ENCODE peak calls at places on chromosomes 16 and 17, in nine cellular contexts. H, I, Y, O, B, M, Q, V and J are unnamed samples.

GRCh38 chr16:79042886-79043285 is 557.7 kb downstream of the MAF start:
- DNase-seq in H (no peak), I (no peak), Y (no peak), O (no peak), B (no peak), M (no peak), Q (no peak), V (no peak), J (no peak)

GRCh38 chr17:61135782-61136181 is 263.9 kb upstream of the TBX2 start:
- DNase-seq in H (no peak), I (no peak), Y (no peak), O (no peak), B (no peak), M (no peak), Q (no peak), V (peak), J (no peak)

GRCh38 chr16:68367034-68367433 is 56.2 kb downstream of the PRMT7 start:
- DNase-seq in H (peak), I (no peak), Y (no peak), O (peak), B (peak), M (no peak), Q (peak), V (no peak), J (no peak)

GRCh38 chr17:3804503-3804931 is 3.5 kb upstream of the ITGAE start:
- DNase-seq in H (no peak), I (no peak), Y (no peak), O (no peak), B (no peak), M (no peak), Q (peak), V (no peak), J (no peak)

GRCh38 chr17:76405967-76406647 is 21.7 kb downstream of the SPHK1 start:
- DNase-seq in H (no peak), I (no peak), Y (peak), O (peak), B (no peak), M (peak), Q (no peak), V (peak), J (no peak)

GRCh38 chr17:54754560-54754959 is 146.1 kb upstream of the TOM1L1 start:
- DNase-seq in H (no peak), I (no peak), Y (no peak), O (no peak), B (peak), M (no peak), Q (no peak), V (no peak), J (no peak)

GRCh38 chr16:50960517-50961202 is 190.4 kb downstream of the SALL1 start:
- DNase-seq in H (no peak), I (no peak), Y (no peak), O (no peak), B (no peak), M (no peak), Q (no peak), V (peak), J (no peak)

GRCh38 chr17:47225436-47225858 is 16.3 kb downstream of the MYL4 start:
- DNase-seq in H (peak), I (no peak), Y (no peak), O (peak), B (peak), M (no peak), Q (peak), V (no peak), J (no peak)

GRCh38 chr16:30649725-30650368 is 913 bp upstream of the PRR14 start:
- DNase-seq in H (no peak), I (peak), Y (no peak), O (no peak), B (no peak), M (no peak), Q (peak), V (peak), J (no peak)

GRCh38 chr17:66747561-66748275 is 87.2 kb upstream of the CACNG5 start:
- DNase-seq in H (peak), I (no peak), Y (no peak), O (peak), B (peak), M (no peak), Q (peak), V (no peak), J (peak)

GRCh38 chr17:82868715-82869131 is 28.9 kb upstream of the ZNF750 start:
- DNase-seq in H (no peak), I (no peak), Y (no peak), O (no peak), B (no peak), M (no peak), Q (no peak), V (no peak), J (no peak)

GRCh38 chr17:49312722-49313121 is 49.3 kb downstream of the ZNF652 start:
- DNase-seq in H (no peak), I (no peak), Y (no peak), O (no peak), B (peak), M (no peak), Q (no peak), V (no peak), J (no peak)

GRCh38 chr16:17529982-17530760 is 59.4 kb upstream of the XYLT1 start:
- DNase-seq in H (no peak), I (no peak), Y (peak), O (no peak), B (no peak), M (no peak), Q (no peak), V (no peak), J (no peak)

GRCh38 chr16:13480801-13481200 is 439.2 kb upstream of the ERCC4 start:
- DNase-seq in H (no peak), I (no peak), Y (no peak), O (no peak), B (no peak), M (no peak), Q (no peak), V (no peak), J (no peak)

GRCh38 chr17:4409659-4410058 is 24.1 kb upstream of the SPNS3 start:
- DNase-seq in H (peak), I (no peak), Y (no peak), O (peak), B (no peak), M (no peak), Q (no peak), V (no peak), J (no peak)

GRCh38 chr16:28067604-28068382 is 4.3 kb upstream of the GSG1L start:
- DNase-seq in H (peak), I (no peak), Y (no peak), O (peak), B (no peak), M (no peak), Q (peak), V (no peak), J (no peak)

GRCh38 chr17:82998637-82999036 is 80.8 kb upstream of the METRNL start:
- DNase-seq in H (no peak), I (no peak), Y (no peak), O (no peak), B (no peak), M (no peak), Q (no peak), V (no peak), J (no peak)

GRCh38 chr16:1788708-1789100 is 4.8 kb downstream of the IGFALS start:
- DNase-seq in H (no peak), I (no peak), Y (no peak), O (no peak), B (no peak), M (peak), Q (no peak), V (peak), J (peak)

GRCh38 chr17:80880650-80880989 is 111.0 kb upstream of the CHMP6 start:
- DNase-seq in H (no peak), I (no peak), Y (peak), O (no peak), B (no peak), M (peak), Q (no peak), V (no peak), J (no peak)

GRCh38 chr16:48536600-48537200 is 73.3 kb downstream of the N4BP1 start:
- DNase-seq in H (peak), I (no peak), Y (no peak), O (peak), B (no peak), M (no peak), Q (no peak), V (no peak), J (no peak)

GRCh38 chr17:67272312-67273050 is 27.5 kb upstream of the HELZ start:
- DNase-seq in H (no peak), I (no peak), Y (no peak), O (no peak), B (peak), M (no peak), Q (no peak), V (no peak), J (no peak)

GRCh38 chr17:3740611-3741073 is 16.9 kb downstream of the HASPIN start:
- DNase-seq in H (no peak), I (no peak), Y (peak), O (no peak), B (no peak), M (peak), Q (no peak), V (no peak), J (peak)

GRCh38 chr17:45973099-45973838 is 25.8 kb upstream of the STH start:
- DNase-seq in H (no peak), I (no peak), Y (no peak), O (no peak), B (no peak), M (no peak), Q (no peak), V (peak), J (no peak)

GRCh38 chr16:78659216-78659615 is 559.8 kb downstream of the WWOX start:
- DNase-seq in H (no peak), I (no peak), Y (no peak), O (no peak), B (no peak), M (no peak), Q (no peak), V (peak), J (no peak)

GRCh38 chr17:19364699-19365498 is 2.4 kb upstream of the B9D1 start:
- DNase-seq in H (no peak), I (no peak), Y (peak), O (no peak), B (no peak), M (no peak), Q (no peak), V (no peak), J (no peak)

GRCh38 chr17:50685691-50686493 is 21.8 kb downstream of the ANKRD40 start:
- DNase-seq in H (no peak), I (no peak), Y (no peak), O (no peak), B (no peak), M (no peak), Q (no peak), V (no peak), J (no peak)

GRCh38 chr17:47907932-47908562 is 12.0 kb downstream of the SP2 start:
- DNase-seq in H (no peak), I (no peak), Y (no peak), O (no peak), B (no peak), M (no peak), Q (no peak), V (no peak), J (no peak)

GRCh38 chr16:68676113-68676860 is 31.2 kb downstream of the CDH3 start:
- DNase-seq in H (no peak), I (no peak), Y (no peak), O (no peak), B (no peak), M (no peak), Q (no peak), V (no peak), J (no peak)

DNA sequence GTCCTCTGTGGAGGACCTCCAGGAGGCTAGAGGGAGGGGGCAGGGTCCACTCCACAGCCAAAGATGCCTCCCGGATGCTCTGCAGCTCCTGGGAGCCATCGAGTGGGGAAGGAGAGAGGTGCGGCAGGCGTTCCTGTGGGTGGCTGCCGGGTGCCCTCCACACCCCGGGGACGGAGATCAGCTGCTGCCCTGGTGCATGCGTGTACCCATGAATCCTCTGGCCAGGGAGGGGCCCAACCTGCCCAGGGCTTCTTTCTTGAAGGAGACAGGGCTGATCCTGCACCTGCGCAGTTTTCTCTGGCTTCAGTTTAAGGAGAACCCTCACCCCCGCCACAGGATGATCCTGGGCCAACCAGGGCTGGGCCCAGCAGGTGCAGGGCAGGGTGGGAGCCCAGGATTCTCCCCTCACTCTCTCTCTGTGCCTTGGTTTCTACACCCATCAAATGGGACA is 33.5 kb upstream of the DOC2B start:
- DNase-seq in H (no peak), I (no peak), Y (no peak), O (no peak), B (no peak), M (no peak), Q (no peak), V (no peak), J (no peak)
- H3K4me3 ChIP-seq in H (peak), I (no peak), Y (no peak), O (no peak), B (no peak), M (no peak), Q (no peak), V (peak), J (no peak)

DNA sequence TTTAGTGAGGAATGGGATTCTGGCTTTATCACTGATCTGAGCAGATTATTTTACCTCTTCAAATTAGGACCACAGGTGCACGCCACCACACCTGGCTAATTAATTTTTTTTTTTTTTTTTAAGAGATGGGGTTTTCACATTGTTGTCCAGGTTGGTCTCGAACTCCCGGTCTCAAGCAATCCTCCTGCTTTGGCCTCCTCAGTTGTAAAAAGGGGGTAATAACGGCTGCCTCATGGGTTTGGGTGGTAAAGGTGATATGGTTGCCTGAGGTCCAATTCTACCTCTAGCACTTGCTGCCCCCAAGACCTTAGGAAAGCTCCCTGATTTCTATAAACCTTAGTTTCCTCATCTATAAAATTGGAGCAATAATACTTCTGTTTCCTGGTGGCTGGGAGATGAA is 130.7 kb upstream of the HS3ST2 start:
- DNase-seq in H (no peak), I (no peak), Y (no peak), O (no peak), B (no peak), M (no peak), Q (no peak), V (no peak), J (no peak)
- H3K4me3 ChIP-seq in H (no peak), I (no peak), Y (no peak), O (no peak), B (no peak), M (no peak), Q (no peak), V (no peak), J (no peak)

GRCh38 chr16:10255728-10256127 is 73.5 kb upstream of the GRIN2A start:
- DNase-seq in H (no peak), I (no peak), Y (no peak), O (no peak), B (no peak), M (no peak), Q (no peak), V (no peak), J (no peak)

GRCh38 chr16:10256855-10257641 is 74.8 kb upstream of the GRIN2A start:
- DNase-seq in H (peak), I (no peak), Y (peak), O (peak), B (peak), M (no peak), Q (peak), V (peak), J (peak)

GRCh38 chr16:10253344-10253855 is 71.2 kb upstream of the GRIN2A start:
- DNase-seq in H (no peak), I (no peak), Y (no peak), O (no peak), B (no peak), M (no peak), Q (no peak), V (no peak), J (no peak)

GRCh38 chr16:10250137-10250850 is 68.1 kb upstream of the GRIN2A start:
- DNase-seq in H (no peak), I (no peak), Y (no peak), O (no peak), B (no peak), M (no peak), Q (no peak), V (no peak), J (no peak)

DNA sequence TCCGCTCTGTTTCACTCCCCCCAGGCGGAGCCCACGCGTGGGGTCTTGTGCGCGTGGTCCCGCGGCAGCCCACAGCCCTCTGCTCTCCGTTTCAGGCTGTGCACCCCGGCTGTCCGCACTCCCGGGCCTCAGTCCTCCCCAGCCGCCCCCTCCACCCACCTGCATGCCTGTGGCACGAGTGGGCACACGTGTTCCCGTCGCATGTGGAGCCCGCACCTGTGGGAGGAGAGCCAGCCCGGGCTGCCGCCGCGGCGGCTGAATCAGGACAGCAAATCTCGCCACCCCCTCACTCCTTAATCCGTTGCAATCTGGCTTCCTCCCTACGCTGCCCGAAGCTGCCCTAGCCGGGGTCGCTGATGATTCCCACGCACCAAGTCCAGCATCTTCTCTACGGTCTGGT is 69.9 kb upstream of the GRIN2A start:
- DNase-seq in H (no peak), I (no peak), Y (no peak), O (no peak), B (no peak), M (no peak), Q (no peak), V (no peak), J (peak)
- H3K4me3 ChIP-seq in H (no peak), I (no peak), Y (no peak), O (no peak), B (no peak), M (no peak), Q (no peak), V (no peak), J (no peak)

DNA sequence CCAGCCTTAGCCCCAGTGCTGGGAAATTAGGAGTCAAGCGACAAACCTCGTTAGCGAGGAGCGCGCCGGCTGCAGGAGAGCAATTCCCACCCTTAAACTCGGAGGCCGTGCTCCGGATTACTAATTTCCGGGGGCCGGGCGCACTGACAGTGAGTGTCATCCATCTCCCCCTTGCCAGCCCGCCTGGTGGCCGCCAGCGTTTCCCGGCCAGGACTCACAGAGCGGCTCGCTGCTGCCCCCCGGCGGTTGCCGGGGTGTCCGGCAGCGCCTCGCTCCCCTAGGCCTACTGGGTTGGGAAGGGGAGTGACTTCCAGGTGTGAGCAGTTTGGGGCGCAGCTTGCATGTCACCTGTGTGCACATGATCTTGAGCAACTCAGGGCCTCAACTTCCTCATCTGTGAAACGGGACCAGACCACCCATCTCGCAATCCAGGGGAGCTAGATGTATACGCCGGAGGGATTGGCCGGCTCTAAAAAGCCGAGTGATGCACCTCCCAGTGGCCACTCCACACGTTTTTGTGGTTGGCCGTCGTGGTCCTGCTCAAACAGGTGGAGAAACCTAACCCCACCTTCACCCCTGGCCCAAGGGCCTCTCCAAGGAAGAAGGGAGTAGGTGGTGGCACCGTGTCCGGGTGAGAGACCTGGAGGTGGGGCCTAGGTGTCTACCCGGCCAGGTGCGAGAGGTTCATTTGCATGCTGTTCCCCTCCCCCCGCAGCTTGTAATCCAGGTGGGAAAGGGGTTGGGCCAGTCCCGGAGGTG is 2.5 kb upstream of the GSE1 start:
- DNase-seq in H (peak), I (peak), Y (peak), O (peak), B (peak), M (peak), Q (peak), V (peak), J (peak)
- H3K4me3 ChIP-seq in H (peak), I (peak), Y (peak), O (no peak), B (peak), M (peak), Q (no peak), V (peak), J (no peak)

DNA sequence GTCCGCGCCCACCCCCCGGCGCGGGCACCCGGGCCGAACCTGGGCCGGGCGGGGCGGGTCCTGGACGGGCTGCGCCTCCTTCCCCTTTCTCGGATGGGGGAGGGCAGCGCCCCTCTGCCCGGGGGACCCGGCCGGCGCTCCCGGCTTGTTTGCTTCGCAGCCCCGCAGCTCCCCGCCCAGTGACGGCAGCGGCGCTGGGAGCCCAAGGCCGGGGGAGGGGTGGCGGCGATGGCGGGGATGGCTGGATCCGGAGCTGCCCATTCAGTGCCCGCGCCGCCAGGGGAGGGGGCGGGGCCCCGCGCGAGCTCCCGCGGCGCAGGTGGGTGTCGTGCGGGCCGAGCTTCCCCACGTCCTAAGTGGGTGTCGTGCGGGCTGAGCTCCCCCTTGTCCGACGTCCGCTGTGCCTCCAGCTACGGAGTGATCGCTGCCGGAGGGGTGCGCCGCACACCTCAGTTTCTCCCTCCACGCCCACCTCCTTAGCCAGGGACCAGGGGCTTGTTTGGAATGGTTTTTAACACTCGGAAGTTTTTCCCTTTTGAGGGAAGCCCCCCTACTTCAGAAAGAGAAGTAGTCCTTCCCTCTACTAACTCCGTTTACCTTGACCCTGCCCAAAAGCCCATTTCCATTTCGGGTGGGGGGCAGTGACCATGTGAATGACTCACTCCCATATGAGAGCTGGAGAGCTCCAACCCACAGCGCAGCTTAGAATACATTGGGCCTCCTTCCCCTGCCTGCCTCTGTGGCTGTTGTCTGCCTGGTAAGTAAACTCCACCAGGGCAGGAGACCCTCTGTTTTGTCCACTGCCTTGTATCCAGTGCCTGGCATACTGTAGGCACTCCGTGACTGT is 733 bp downstream of the SGSM2 start:
- DNase-seq in H (peak), I (no peak), Y (peak), O (peak), B (peak), M (peak), Q (peak), V (peak), J (peak)
- H3K4me3 ChIP-seq in H (peak), I (peak), Y (peak), O (peak), B (peak), M (peak), Q (peak), V (peak), J (peak)